ENCODE peak calls at places on chromosomes 12 and 14, in eight cellular contexts. Z is H1, K is GM23248, R is neuronal stem cell, W is IMR-90, B is GM12878, C is fibroblast of lung, Y is HCT116. X is an unnamed sample.

GRCh38 chr14:73786632-73786941 is 65.0 kb upstream of the PTGR2 start:
- DNase-seq in Y (no peak), Z (no peak), B (no peak), R (no peak), C (peak), K (peak), W (peak), X (no peak)

GRCh38 chr14:21874946-21875345 is 201.3 kb upstream of the OR4E1 start:
- DNase-seq in B (no peak), Y (no peak), R (no peak), C (no peak), K (no peak), Z (no peak), W (no peak), X (no peak)

GRCh38 chr12:78171082-78171481 is 340.4 kb downstream of the NAV3 start:
- DNase-seq in R (no peak), W (no peak), B (no peak), K (no peak), Y (no peak), Z (no peak), C (no peak), X (no peak)

GRCh38 chr14:104419865-104420458 is 159.6 kb upstream of the C14orf180 start:
- DNase-seq in Y (no peak), Z (no peak), B (peak), R (no peak), K (no peak), C (no peak), W (no peak), X (no peak)

GRCh38 chr14:73494593-73494992 is 3.9 kb downstream of the RIOX1 start:
- DNase-seq in R (no peak), Y (no peak), Z (no peak), K (no peak), B (no peak), W (no peak), C (no peak), X (no peak)

GRCh38 chr12:115012861-115013667 is 329.1 kb upstream of the TBX3 start:
- DNase-seq in K (no peak), C (no peak), W (no peak), R (no peak), Y (no peak), Z (no peak), B (no peak), X (no peak)

GRCh38 chr14:89855961-89856360 is 98.6 kb downstream of the EFCAB11 start:
- DNase-seq in B (no peak), C (peak), Y (no peak), R (no peak), K (peak), W (peak), Z (no peak), X (no peak)

GRCh38 chr12:68270358-68270757 is 17.0 kb upstream of the IL22 start:
- DNase-seq in B (no peak), K (no peak), Z (no peak), R (no peak), W (no peak), C (no peak), Y (no peak), X (no peak)

GRCh38 chr12:110203546-110203945 is 77.5 kb upstream of the ATP2A2 start:
- DNase-seq in B (no peak), R (no peak), C (no peak), K (no peak), W (no peak), Y (no peak), Z (no peak), X (no peak)

GRCh38 chr12:27595231-27595642 is 71.2 kb downstream of the PPFIBP1 start:
- DNase-seq in Y (no peak), Z (no peak), B (no peak), C (peak), W (peak), R (peak), K (peak), X (no peak)

GRCh38 chr12:88579572-88579940 is 715 bp downstream of the KITLG start:
- DNase-seq in W (no peak), K (peak), B (no peak), Y (no peak), R (no peak), Z (peak), C (peak), X (no peak)

GRCh38 chr12:120652671-120653435 is 12.4 kb downstream of the CABP1 start:
- DNase-seq in W (no peak), C (no peak), K (no peak), Z (no peak), Y (no peak), R (no peak), B (no peak), X (no peak)

GRCh38 chr12:51390457-51391046 is 654 bp downstream of the GALNT6 start:
- DNase-seq in C (no peak), B (no peak), Y (no peak), Z (no peak), W (no peak), R (no peak), K (no peak), X (no peak)

GRCh38 chr12:46491548-46491947 is 119.0 kb upstream of the SLC38A2 start:
- DNase-seq in R (no peak), K (no peak), B (no peak), W (no peak), Y (no peak), Z (no peak), C (peak), X (no peak)

GRCh38 chr12:75699728-75700496 is 188.5 kb upstream of the KRR1 start:
- DNase-seq in Y (no peak), W (peak), K (peak), B (no peak), Z (no peak), R (no peak), C (peak), X (no peak)

GRCh38 chr12:71152838-71153237 is 5.0 kb downstream of the TSPAN8 start:
- DNase-seq in W (no peak), K (no peak), R (no peak), Y (no peak), B (no peak), C (peak), Z (no peak), X (no peak)

GRCh38 chr12:22282283-22282682 is 52.2 kb downstream of the ST8SIA1 start:
- DNase-seq in C (peak), W (peak), B (no peak), R (no peak), Y (no peak), K (peak), Z (no peak), X (peak)

GRCh38 chr14:83287300-83287699 is 1753.6 kb upstream of the SEL1L start:
- DNase-seq in W (no peak), C (no peak), Z (no peak), B (no peak), R (no peak), K (no peak), Y (no peak), X (no peak)

GRCh38 chr14:69043007-69043444 is 63.9 kb upstream of the ACTN1 start:
- DNase-seq in B (no peak), Y (no peak), C (no peak), W (no peak), Z (no peak), K (no peak), R (no peak), X (no peak)

GRCh38 chr12:88453323-88453722 is 126.9 kb downstream of the KITLG start:
- DNase-seq in R (no peak), W (peak), B (no peak), C (peak), Z (no peak), Y (no peak), K (peak), X (no peak)

GRCh38 chr12:122887817-122888212 is 8.1 kb downstream of the VPS37B start:
- DNase-seq in Y (no peak), B (no peak), R (no peak), Z (no peak), W (no peak), C (no peak), K (no peak), X (no peak)

GRCh38 chr12:68919581-68920239 is 13.3 kb downstream of the CPM start:
- DNase-seq in Y (no peak), K (no peak), C (no peak), Z (no peak), R (no peak), B (no peak), W (no peak), X (no peak)

GRCh38 chr12:63916561-63917476 is 72.3 kb downstream of the SRGAP1 start:
- DNase-seq in C (peak), Z (no peak), R (no peak), Y (no peak), K (peak), W (peak), B (no peak), X (no peak)

GRCh38 chr12:95130096-95130495 is 56.7 kb upstream of the NR2C1 start:
- DNase-seq in B (no peak), W (peak), K (no peak), Z (no peak), C (peak), R (no peak), Y (no peak), X (no peak)

GRCh38 chr12:48996794-48997718 is 2.1 kb downstream of the DDN start:
- DNase-seq in Z (peak), C (peak), Y (no peak), K (peak), R (no peak), B (no peak), W (peak), X (no peak)

GRCh38 chr12:100827901-100828520 is 33.4 kb downstream of the ANO4 start:
- DNase-seq in B (no peak), R (peak), W (peak), K (peak), Y (peak), C (peak), Z (no peak), X (no peak)

GRCh38 chr12:80422549-80422948 is 21.5 kb upstream of the PTPRQ start:
- DNase-seq in B (no peak), K (no peak), W (peak), Y (no peak), R (no peak), C (peak), Z (no peak), X (no peak)

GRCh38 chr14:26415618-26416123 is 182.2 kb downstream of the NOVA1 start:
- DNase-seq in C (peak), K (peak), Z (no peak), R (no peak), Y (no peak), B (no peak), W (no peak), X (no peak)

GRCh38 chr12:21369141-21369980 is 3.3 kb upstream of the IAPP start:
- DNase-seq in K (no peak), Y (no peak), B (no peak), C (no peak), Z (no peak), W (no peak), R (no peak), X (no peak)

GRCh38 chr14:74417611-74418010 is 8.4 kb downstream of the SYNDIG1L start:
- DNase-seq in R (no peak), Z (no peak), Y (no peak), W (no peak), K (no peak), B (no peak), C (no peak), X (no peak)

GRCh38 chr14:102785598-102785963 is 8.3 kb downstream of the TRAF3 start:
- DNase-seq in R (no peak), K (no peak), B (no peak), Y (no peak), W (no peak), Z (no peak), C (no peak), X (no peak)

GRCh38 chr14:74547331-74547927 is 53.9 kb downstream of the ISCA2 start:
- DNase-seq in Z (no peak), B (no peak), K (no peak), Y (no peak), W (no peak), C (no peak), R (no peak), X (no peak)

GRCh38 chr12:27261866-27262265 is 17.8 kb downstream of the STK38L start:
- DNase-seq in K (no peak), W (peak), Z (no peak), R (no peak), C (peak), B (no peak), Y (no peak), X (no peak)

GRCh38 chr12:24494401-24494800 is 454.5 kb downstream of the BCAT1 start:
- DNase-seq in Z (no peak), Y (no peak), W (peak), B (no peak), C (peak), K (no peak), R (no peak), X (no peak)

GRCh38 chr14:106511411-106512198 is 985.2 kb downstream of the TMEM121 start:
- DNase-seq in K (no peak), B (no peak), C (no peak), W (no peak), Z (no peak), R (no peak), Y (no peak), X (no peak)

GRCh38 chr12:34303091-34303870 is 281.0 kb downstream of the ALG10 start:
- DNase-seq in B (no peak), W (no peak), Y (no peak), K (no peak), C (no peak), Z (no peak), R (no peak), X (no peak)

GRCh38 chr14:85248881-85249635 is 280.9 kb upstream of the FLRT2 start:
- DNase-seq in B (no peak), K (peak), R (no peak), C (peak), W (peak), Z (no peak), Y (no peak), X (no peak)

GRCh38 chr14:69287096-69287991 is 27.4 kb downstream of the GALNT16 start:
- DNase-seq in B (no peak), Y (no peak), C (peak), Z (peak), R (no peak), K (peak), W (no peak), X (no peak)

GRCh38 chr12:109428038-109428629 is 49.0 kb downstream of the KCTD10 start:
- DNase-seq in Z (peak), Y (peak), W (peak), K (peak), C (peak), B (no peak), R (peak), X (peak)

GRCh38 chr14:82806426-82806825 is 1272.8 kb upstream of the SEL1L start:
- DNase-seq in K (no peak), B (no peak), Y (no peak), Z (no peak), W (no peak), C (no peak), R (no peak), X (no peak)

GRCh38 chr14:53127151-53127550 is 26.0 kb downstream of the DDHD1 start:
- DNase-seq in Y (no peak), C (no peak), R (no peak), K (no peak), B (no peak), W (no peak), Z (no peak), X (no peak)

GRCh38 chr14:53126705-53127104 is 26.4 kb downstream of the DDHD1 start:
- DNase-seq in W (no peak), C (no peak), Z (no peak), B (no peak), R (no peak), K (peak), Y (no peak), X (no peak)

GRCh38 chr14:53128303-53128702 is 24.8 kb downstream of the DDHD1 start:
- DNase-seq in Z (no peak), R (no peak), Y (no peak), K (no peak), W (no peak), C (no peak), B (no peak), X (no peak)

GRCh38 chr14:53127832-53128231 is 25.3 kb downstream of the DDHD1 start:
- DNase-seq in K (no peak), B (no peak), R (no peak), Z (no peak), W (no peak), Y (no peak), C (no peak), X (no peak)

DNA sequence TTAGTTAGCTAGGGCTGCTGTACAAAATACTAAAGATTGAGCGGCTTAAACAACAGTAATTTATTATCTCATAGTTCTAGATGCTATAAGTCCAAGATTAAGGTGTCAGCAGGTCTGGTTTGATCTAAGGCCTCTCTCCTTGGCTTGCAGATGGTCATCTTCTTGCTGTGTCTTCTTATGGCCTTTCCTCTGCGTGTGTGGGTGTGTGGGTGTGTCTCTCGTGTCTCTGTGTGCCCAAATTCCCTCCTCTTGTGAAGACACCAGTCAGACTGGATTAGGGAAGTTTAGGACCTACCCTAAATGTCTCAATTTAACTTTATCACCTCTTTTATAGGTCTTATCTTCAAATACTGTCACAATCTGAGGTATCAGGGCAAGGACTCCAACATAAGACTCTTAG is 28.3 kb downstream of the DDHD1 start:
- DNase-seq in Z (no peak), W (no peak), K (peak), B (no peak), C (no peak), R (no peak), Y (no peak), X (no peak)
- H3K4me2 ChIP-seq in Z (no peak), W (no peak), K (no peak), B (no peak), C (no peak), R (no peak), Y (peak), X (no peak)

GRCh38 chr12:30753761-30754382 is 879 bp downstream of the CAPRIN2 start:
- DNase-seq in R (no peak), W (peak), Y (no peak), B (no peak), K (peak), Z (no peak), C (peak), X (no peak)
- H2AFZ ChIP-seq in R (peak), W (peak), Y (no peak), B (peak), K (peak), Z (peak), C (peak), X (peak)

GRCh38 chr14:99245541-99246511 is 26.2 kb downstream of the BCL11B start:
- DNase-seq in Y (no peak), B (no peak), W (no peak), C (no peak), R (no peak), K (no peak), Z (peak), X (no peak)
- H3K4me3 ChIP-seq in Y (no peak), B (no peak), W (no peak), C (no peak), R (peak), K (no peak), Z (peak), X (peak)

GRCh38 chr14:95301527-95302187 is 18.1 kb downstream of the CLMN start:
- DNase-seq in B (no peak), Z (no peak), R (no peak), K (no peak), Y (no peak), C (no peak), W (no peak), X (no peak)
- H3K4me2 ChIP-seq in B (no peak), Z (no peak), R (no peak), K (no peak), Y (no peak), C (no peak), W (no peak), X (no peak)

GRCh38 chr12:124086299-124086898 is 113.4 kb downstream of the ZNF664 start:
- DNase-seq in Y (no peak), C (no peak), W (no peak), R (no peak), Z (no peak), B (no peak), K (no peak), X (no peak)
- H2AFZ ChIP-seq in Y (no peak), C (no peak), W (no peak), R (no peak), Z (no peak), B (no peak), K (no peak), X (no peak)

X was measured in keratinocyte.